ENCODE peak calls at places on chromosome 18, in nine cellular contexts. O, Q, E, G, A, D, P, Y and V are unnamed samples.

GRCh38 chr18:49016648-49017539 is 66.1 kb upstream of the SMAD7 start:
- DNase-seq in O (peak; percentile 56), Q (peak; percentile 83), E (peak; percentile 60), G (no peak), A (peak; percentile 43), D (no peak), P (no peak), Y (peak; percentile 73), V (no peak)

GRCh38 chr18:71966791-71967190 is 577.4 kb downstream of the CBLN2 start:
- DNase-seq in O (no peak), Q (no peak), E (no peak), G (no peak), A (no peak), D (no peak), P (no peak), Y (no peak), V (no peak)

GRCh38 chr18:46482831-46483230 is 174.2 kb downstream of the LOXHD1 start:
- DNase-seq in O (no peak), Q (no peak), E (no peak), G (no peak), A (no peak), D (no peak), P (no peak), Y (no peak), V (no peak)

GRCh38 chr18:79506191-79507075 is 110.7 kb downstream of the NFATC1 start:
- DNase-seq in O (peak; percentile 86), Q (peak; percentile 19), E (no peak), G (no peak), A (no peak), D (no peak), P (no peak), Y (no peak), V (peak; percentile 44)

GRCh38 chr18:68843467-68844089 is 45.7 kb downstream of the CCDC102B start:
- DNase-seq in O (no peak), Q (peak; percentile 6), E (no peak), G (no peak), A (no peak), D (no peak), P (no peak), Y (no peak), V (no peak)

GRCh38 chr18:62862451-62862850 is 147.1 kb downstream of the PHLPP1 start:
- DNase-seq in O (no peak), Q (no peak), E (no peak), G (no peak), A (no peak), D (no peak), P (no peak), Y (no peak), V (no peak)

GRCh38 chr18:5879479-5879882 is 15.8 kb downstream of the TMEM200C start:
- DNase-seq in O (no peak), Q (peak; percentile 66), E (peak; percentile 43), G (peak; percentile 26), A (no peak), D (no peak), P (no peak), Y (no peak), V (no peak)

GRCh38 chr18:79740741-79741700 is 56.7 kb upstream of the KCNG2 start:
- DNase-seq in O (peak; percentile 53), Q (peak; percentile 68), E (no peak), G (no peak), A (no peak), D (no peak), P (no peak), Y (no peak), V (no peak)

GRCh38 chr18:51072586-51073303 is 42.7 kb downstream of the SMAD4 start:
- DNase-seq in O (no peak), Q (no peak), E (no peak), G (no peak), A (no peak), D (no peak), P (no peak), Y (no peak), V (no peak)

DNA sequence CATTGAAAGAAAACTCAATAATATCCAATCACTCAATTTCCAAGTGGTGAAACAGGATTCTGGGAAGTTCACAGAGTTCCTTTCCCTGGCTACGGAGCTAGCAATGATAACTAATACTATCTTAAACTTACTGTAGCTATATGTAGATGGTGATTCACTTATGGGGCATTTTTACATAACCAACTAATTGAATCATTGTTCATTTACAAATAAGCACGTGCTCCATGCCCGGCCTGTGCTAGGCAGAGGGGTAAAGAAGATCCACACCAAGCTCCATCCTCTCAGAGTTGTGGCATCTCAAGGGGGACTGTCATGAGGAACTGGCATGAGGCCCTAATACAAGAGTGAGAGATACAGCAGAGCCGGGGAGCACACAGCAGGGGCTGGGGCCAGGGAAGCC is 176.3 kb downstream of the ANKRD30B start:
- DNase-seq in O (no peak), Q (no peak), E (no peak), G (no peak), A (no peak), D (no peak), P (no peak), Y (no peak), V (no peak)
- TF ChIP-seq CTCF in O (no peak), Q (no peak), E (no peak), G (no peak), A (no peak), D (no peak), P (no peak), Y (no peak), V (no peak)

DNA sequence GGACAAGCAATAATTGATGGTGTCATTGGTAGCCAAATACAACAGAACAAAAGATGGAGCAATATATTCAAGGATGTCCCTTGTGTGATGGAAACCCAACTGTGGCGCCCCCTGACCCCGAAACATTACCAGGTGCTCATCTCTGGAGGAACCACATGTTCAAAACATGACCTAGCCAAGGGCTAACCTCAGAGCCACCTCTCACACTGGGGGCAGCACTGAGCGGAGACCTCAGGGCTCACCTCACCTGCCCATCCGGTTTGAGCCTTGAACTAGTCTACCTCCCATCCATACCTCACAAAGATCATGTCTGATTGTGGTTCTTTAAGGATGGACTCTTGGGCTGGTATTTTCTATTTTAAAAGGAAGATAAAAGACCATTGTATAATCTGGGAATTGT is 314.4 kb upstream of the CDH7 start:
- DNase-seq in O (no peak), Q (no peak), E (peak; percentile 44), G (no peak), A (no peak), D (no peak), P (no peak), Y (no peak), V (no peak)
- TF ChIP-seq CTCF in O (no peak), Q (no peak), E (peak; percentile 46), G (no peak), A (no peak), D (no peak), P (no peak), Y (no peak), V (no peak)

GRCh38 chr18:32958746-32959145 is 185.9 kb upstream of the KLHL14 start:
- DNase-seq in O (no peak), Q (no peak), E (no peak), G (no peak), A (no peak), D (no peak), P (no peak), Y (no peak), V (no peak)

DNA sequence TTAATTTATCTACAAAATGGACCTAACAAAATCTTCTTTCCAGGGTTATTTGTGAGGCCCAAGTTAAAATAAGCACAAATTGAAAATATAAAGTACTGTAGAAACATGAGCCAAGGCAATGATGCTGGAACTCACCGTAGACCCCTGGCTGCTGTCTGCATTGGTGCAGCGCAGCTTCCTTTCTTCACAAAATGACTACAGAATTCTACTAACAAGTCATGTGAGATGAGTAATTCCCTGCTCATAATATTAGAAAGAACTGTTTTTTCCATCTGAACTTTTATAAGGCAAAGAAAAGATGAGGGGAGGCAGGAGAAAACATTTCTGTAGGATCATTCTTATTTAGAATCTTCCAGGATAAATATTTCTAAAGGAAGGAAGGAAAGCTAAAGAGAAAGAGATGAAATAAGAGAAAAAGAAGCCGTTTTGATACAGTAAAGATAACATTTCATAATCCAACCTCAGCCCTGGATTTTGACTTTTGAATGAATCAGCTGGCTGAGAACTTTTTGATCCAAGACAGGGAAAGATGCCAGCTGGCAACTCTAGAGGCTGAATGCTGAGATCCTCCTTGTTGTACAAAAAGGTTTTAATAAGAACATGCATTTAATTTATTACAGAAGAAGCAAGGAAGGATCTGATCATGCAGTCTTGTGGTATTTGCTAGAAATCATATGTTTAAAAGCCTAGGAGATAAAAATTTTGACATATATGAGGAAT is 183.9 kb upstream of the KLHL14 start:
- DNase-seq in O (no peak), Q (peak; percentile 85), E (peak; percentile 45), G (no peak), A (no peak), D (no peak), P (no peak), Y (no peak), V (no peak)
- TF ChIP-seq CTCF in O (no peak), Q (peak; percentile 79), E (peak; percentile 64), G (no peak), A (no peak), D (no peak), P (no peak), Y (no peak), V (no peak)

DNA sequence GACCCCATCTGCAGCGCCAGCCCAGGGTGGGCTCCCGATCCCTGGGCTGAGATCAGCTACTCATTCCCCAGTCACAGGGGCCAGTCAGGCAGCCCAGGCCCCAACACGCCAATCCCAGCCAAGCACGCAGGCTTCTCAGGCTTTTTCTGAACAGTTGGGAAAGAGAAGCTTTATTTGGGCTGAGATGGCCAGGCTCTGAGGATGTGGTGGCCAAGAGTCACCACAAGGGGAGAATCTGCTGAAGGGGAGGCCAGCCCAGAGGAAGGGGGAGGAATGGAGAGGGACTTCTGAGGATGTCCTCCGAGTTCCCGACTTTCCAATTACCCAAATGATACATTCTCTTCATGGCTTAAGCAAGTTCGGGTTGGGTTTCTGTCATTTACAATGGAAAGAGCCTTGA is 2.8 kb upstream of the DIPK1C start:
- DNase-seq in O (no peak), Q (no peak), E (peak; percentile 83), G (no peak), A (no peak), D (no peak), P (no peak), Y (no peak), V (no peak)
- TF ChIP-seq CTCF in O (peak; percentile 16), Q (peak; percentile 21), E (peak; percentile 54), G (no peak), A (no peak), D (no peak), P (peak; percentile 49), Y (no peak), V (no peak)

DNA sequence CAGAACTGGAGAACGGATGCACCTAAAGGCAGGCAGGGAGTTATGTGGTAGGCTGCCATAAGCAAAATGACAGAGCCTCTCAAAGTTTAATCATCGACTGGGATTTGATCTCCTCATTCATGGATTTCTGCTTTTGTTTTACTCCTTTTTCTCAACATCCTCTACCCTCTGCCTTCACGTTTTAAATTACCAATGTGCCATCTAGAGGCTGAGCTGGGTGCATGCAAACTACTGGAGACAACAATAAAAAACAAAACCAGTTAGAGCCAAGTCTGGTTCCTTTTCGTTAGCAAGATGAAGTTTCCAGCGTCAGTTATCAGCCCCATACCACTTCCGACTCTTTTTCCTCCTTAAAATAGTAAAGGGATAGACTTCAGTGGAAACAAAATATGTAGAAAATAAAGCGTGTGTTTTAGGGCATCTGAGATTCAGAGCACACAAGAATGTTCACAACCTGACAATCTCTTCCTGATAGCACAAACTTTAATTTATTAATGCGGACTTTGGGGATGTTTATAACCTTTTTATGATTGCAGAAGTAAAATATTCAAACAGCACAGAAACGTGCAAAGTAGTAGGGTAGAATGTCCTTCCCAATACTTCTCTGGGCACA is 117.0 kb downstream of the LAMA1 start:
- DNase-seq in O (no peak), Q (peak; percentile 7), E (peak; percentile 56), G (no peak), A (no peak), D (no peak), P (no peak), Y (peak; percentile 11), V (no peak)
- TF ChIP-seq CTCF in O (peak; percentile 12), Q (peak; percentile 64), E (peak; percentile 58), G (no peak), A (peak; percentile 43), D (no peak), P (peak; percentile 66), Y (peak; percentile 82), V (no peak)